ENCODE peak calls at places on chromosomes 2 and 18, in seven cellular contexts. H is GM19239, F is LNCaP clone FGC, Z is spleen, C is aorta, J is RPMI7951, A is AG20443. W is an unnamed sample.

GRCh38 chr2:46924038-46924437 is 8.4 kb upstream of the MCFD2 start:
- DNase-seq in H (no peak), F (no peak), Z (no peak), C (no peak), J (no peak), A (no peak), W (no peak)

GRCh38 chr2:232568161-232568560 is 17.7 kb downstream of the EIF4E2 start:
- DNase-seq in H (no peak), F (no peak), Z (no peak), C (no peak), J (peak; percentile 96), A (peak; percentile 93), W (no peak)

GRCh38 chr2:187302619-187303018 is 145.4 kb downstream of the CALCRL start:
- DNase-seq in H (no peak), F (no peak), Z (no peak), C (no peak), J (no peak), A (peak; percentile 7), W (no peak)

GRCh38 chr2:1278125-1278524 is 135.1 kb upstream of the TPO start:
- DNase-seq in H (no peak), F (no peak), Z (no peak), C (no peak), J (no peak), A (no peak), W (no peak)

GRCh38 chr2:42183775-42184174 is 14.6 kb downstream of the EML4 start:
- DNase-seq in H (no peak), F (no peak), Z (no peak), C (no peak), J (no peak), A (no peak), W (no peak)

GRCh38 chr18:24039666-24040065 is 25.1 kb downstream of the TTC39C start:
- DNase-seq in H (no peak), F (no peak), Z (no peak), C (no peak), J (no peak), A (no peak), W (no peak)

GRCh38 chr2:134718956-134719814 is at the start of gene TMEM163:
- DNase-seq in H (peak; percentile 19), F (no peak), Z (peak; percentile 86), C (no peak), J (no peak), A (peak; percentile 30), W (no peak)

GRCh38 chr18:22883189-22883588 is 49.9 kb upstream of the RBBP8 start:
- DNase-seq in H (no peak), F (no peak), Z (no peak), C (no peak), J (no peak), A (no peak), W (no peak)

GRCh38 chr2:233075141-233075965 is 15.2 kb downstream of the INPP5D start:
- DNase-seq in H (no peak), F (no peak), Z (peak; percentile 83), C (peak; percentile 34), J (no peak), A (no peak), W (no peak)

GRCh38 chr18:2651981-2652380 is 3.5 kb upstream of the SMCHD1 start:
- DNase-seq in H (no peak), F (no peak), Z (no peak), C (no peak), J (no peak), A (no peak), W (no peak)

GRCh38 chr18:13983506-13983905 is 68.2 kb upstream of the MC2R start:
- DNase-seq in H (no peak), F (peak; percentile 85), Z (no peak), C (no peak), J (no peak), A (no peak), W (no peak)

GRCh38 chr18:48968412-48969215 is 17.8 kb upstream of the SMAD7 start:
- DNase-seq in H (no peak), F (no peak), Z (no peak), C (no peak), J (no peak), A (no peak), W (no peak)

GRCh38 chr18:7548721-7549120 is 18.4 kb upstream of the PTPRM start:
- DNase-seq in H (no peak), F (no peak), Z (no peak), C (no peak), J (no peak), A (peak; percentile 34), W (no peak)

GRCh38 chr2:96150007-96150406 is 4.8 kb upstream of the DUSP2 start:
- DNase-seq in H (no peak), F (no peak), Z (peak; percentile 75), C (peak; percentile 17), J (no peak), A (no peak), W (no peak)

GRCh38 chr18:39624934-39625333 is 2059.3 kb upstream of the CELF4 start:
- DNase-seq in H (no peak), F (no peak), Z (no peak), C (no peak), J (peak; percentile 6), A (no peak), W (no peak)

GRCh38 chr2:236947896-236948295 is 137.8 kb upstream of the COPS8 start:
- DNase-seq in H (no peak), F (no peak), Z (peak; percentile 39), C (no peak), J (no peak), A (no peak), W (no peak)

GRCh38 chr2:24359129-24359528 is 1.2 kb downstream of the ITSN2 start:
- DNase-seq in H (no peak), F (no peak), Z (no peak), C (no peak), J (no peak), A (no peak), W (no peak)

GRCh38 chr18:46756559-46757201 is at the start of gene ST8SIA5:
- DNase-seq in H (no peak), F (no peak), Z (no peak), C (no peak), J (peak; percentile 46), A (no peak), W (no peak)

GRCh38 chr2:101717041-101717817 is 19.7 kb downstream of the MAP4K4 start:
- DNase-seq in H (peak; percentile 29), F (no peak), Z (peak; percentile 88), C (no peak), J (no peak), A (no peak), W (no peak)

GRCh38 chr2:206531996-206532543 is 88.7 kb downstream of the ADAM23 start:
- DNase-seq in H (no peak), F (peak; percentile 34), Z (no peak), C (no peak), J (peak; percentile 1), A (peak; percentile 11), W (no peak)

GRCh38 chr18:40485318-40485717 is 1469.7 kb upstream of the PIK3C3 start:
- DNase-seq in H (no peak), F (no peak), Z (no peak), C (no peak), J (no peak), A (no peak), W (no peak)

GRCh38 chr2:201795608-201796477 is 10.5 kb upstream of the CDK15 start:
- DNase-seq in H (no peak), F (no peak), Z (no peak), C (no peak), J (peak; percentile 74), A (peak; percentile 77), W (no peak)